ENCODE peak calls at places on chromosomes 7 and 10, in ten cellular contexts. X is fibroblast of the aortic adventitia; R is T follicular helper cell; A is progenitor cell of endocrine pancreas; O is activated CD8-positive, alpha-beta memory T cell treated with anti-CD3 and anti-CD28 coated beads for 4 hours; B is activated T-cell treated with anti-CD3 and anti-CD28 coated beads for 1 hour; P is RPMI7951; Y is NCI-H1092 treated with DMSO at 0.1 percent for 48 hours; Z is posterior cingulate gyrus; F is HT-29. Q is an unnamed sample.

GRCh38 chr7:93402944-93403343 is 170.8 kb downstream of the VPS50 start:
- DNase-seq in X (peak), R (no peak), A (no peak), O (no peak), B (no peak), P (no peak), Y (no peak), Z (no peak), F (no peak), Q (peak)

GRCh38 chr10:94232711-94233383 is 129.9 kb downstream of the NOC3L start:
- DNase-seq in X (no peak), R (no peak), A (no peak), O (no peak), B (no peak), P (no peak), Y (no peak), Z (no peak), F (no peak), Q (no peak)

GRCh38 chr7:99553039-99553438 is 1.1 kb upstream of the FAM200A start:
- DNase-seq in X (no peak), R (no peak), A (no peak), O (no peak), B (no peak), P (no peak), Y (no peak), Z (no peak), F (no peak), Q (peak)

GRCh38 chr10:42646214-42646613 is 7.8 kb upstream of the ZNF33B start:
- DNase-seq in X (no peak), R (no peak), A (no peak), O (no peak), B (no peak), P (no peak), Y (no peak), Z (no peak), F (no peak), Q (peak)

GRCh38 chr7:135508853-135509588 is 881 bp downstream of the CNOT4 start:
- DNase-seq in X (peak), R (no peak), A (peak), O (no peak), B (peak), P (peak), Y (peak), Z (no peak), F (peak), Q (peak)

GRCh38 chr7:21507627-21508343 is 35.1 kb upstream of the DNAH11 start:
- DNase-seq in X (peak), R (no peak), A (peak), O (no peak), B (no peak), P (peak), Y (peak), Z (no peak), F (peak), Q (peak)

GRCh38 chr7:93307131-93307660 is 75.0 kb downstream of the VPS50 start:
- DNase-seq in X (peak), R (no peak), A (no peak), O (no peak), B (no peak), P (no peak), Y (no peak), Z (no peak), F (no peak), Q (peak)

GRCh38 chr10:28906011-28906411 is 228.7 kb downstream of the BAMBI start:
- DNase-seq in X (no peak), R (no peak), A (no peak), O (no peak), B (no peak), P (peak), Y (no peak), Z (no peak), F (no peak), Q (no peak)

GRCh38 chr7:112889268-112889667 is 99.1 kb upstream of the TMEM168 start:
- DNase-seq in X (no peak), R (no peak), A (no peak), O (no peak), B (no peak), P (no peak), Y (no peak), Z (no peak), F (no peak), Q (no peak)

GRCh38 chr10:61894150-61894549 is 7.3 kb upstream of the ARID5B start:
- DNase-seq in X (no peak), R (no peak), A (no peak), O (no peak), B (no peak), P (no peak), Y (no peak), Z (no peak), F (no peak), Q (no peak)

GRCh38 chr10:59508296-59508695 is 145.9 kb upstream of the FAM13C start:
- DNase-seq in X (peak), R (no peak), A (no peak), O (no peak), B (no peak), P (peak), Y (no peak), Z (no peak), F (peak), Q (peak)

GRCh38 chr10:33889371-33889770 is 554.9 kb upstream of the NRP1 start:
- DNase-seq in X (no peak), R (no peak), A (no peak), O (no peak), B (no peak), P (no peak), Y (no peak), Z (no peak), F (no peak), Q (no peak)

GRCh38 chr10:130801784-130802183 is 509.7 kb downstream of the TCERG1L start:
- DNase-seq in X (no peak), R (no peak), A (no peak), O (no peak), B (no peak), P (no peak), Y (no peak), Z (no peak), F (no peak), Q (no peak)

GRCh38 chr7:131952365-131952764 is 395.9 kb upstream of the PODXL start:
- DNase-seq in X (no peak), R (no peak), A (no peak), O (no peak), B (no peak), P (peak), Y (no peak), Z (no peak), F (no peak), Q (no peak)

GRCh38 chr7:50342616-50343114 is 38.1 kb downstream of the IKZF1 start:
- DNase-seq in X (no peak), R (peak), A (no peak), O (no peak), B (no peak), P (peak), Y (peak), Z (no peak), F (no peak), Q (no peak)

GRCh38 chr10:97319671-97320479 is 804 bp downstream of the FRAT1 start:
- DNase-seq in X (no peak), R (peak), A (peak), O (peak), B (peak), P (peak), Y (peak), Z (peak), F (peak), Q (peak)

GRCh38 chr7:70016044-70016770 is 417.9 kb downstream of the AUTS2 start:
- DNase-seq in X (peak), R (no peak), A (no peak), O (no peak), B (no peak), P (peak), Y (no peak), Z (no peak), F (no peak), Q (peak)

GRCh38 chr7:23742051-23742450 is 32.0 kb downstream of the STK31 start:
- DNase-seq in X (no peak), R (no peak), A (no peak), O (no peak), B (no peak), P (peak), Y (no peak), Z (no peak), F (no peak), Q (no peak)

GRCh38 chr7:151876899-151877777 is at the start of gene PRKAG2:
- DNase-seq in X (peak), R (peak), A (peak), O (peak), B (peak), P (peak), Y (peak), Z (peak), F (peak), Q (peak)

GRCh38 chr10:44064317-44064716 is 320.6 kb downstream of the CXCL12 start:
- DNase-seq in X (no peak), R (no peak), A (no peak), O (no peak), B (no peak), P (no peak), Y (no peak), Z (no peak), F (no peak), Q (no peak)

GRCh38 chr10:121527690-121528089 is 70.6 kb downstream of the FGFR2 start:
- DNase-seq in X (no peak), R (no peak), A (no peak), O (no peak), B (no peak), P (peak), Y (peak), Z (no peak), F (no peak), Q (no peak)

GRCh38 chr7:147014596-147014995 is 898.0 kb downstream of the CNTNAP2 start:
- DNase-seq in X (no peak), R (no peak), A (no peak), O (no peak), B (no peak), P (no peak), Y (peak), Z (no peak), F (no peak), Q (no peak)